ENCODE peak calls at places on chromosomes 5 and 9, in six cellular contexts. One of them, this sample, is unnamed.

GRCh38 chr5:137563301-137563645 is 64.1 kb upstream of the SPOCK1 start:
- DNase-seq in mucosa of gallbladder: no peak
- DNase-seq in activated T-helper 2 cell treated with anti-CD3 and anti-CD28 coated beads, Interferon-gamma antibody, Interleukin-2, Interleukin-4, amounts not matched to agents 10 μg/mL and 5 μg/mL and 100 μg/mL, durations not matched to agents 14 hours and 24 hours and 36 hours: no peak
- DNase-seq in Kasumi-1: peak
- DNase-seq in AML-193: no peak
- DNase-seq in stimulated activated CD4-positive, alpha-beta T cell treated with anti-CD3 and anti-CD28 coated beads, TNF-alpha, amount 100 ng/mL, for 4 hours: no peak
- DNase-seq in this sample: no peak

GRCh38 chr5:14306415-14306814 is 163.3 kb downstream of the TRIO start:
- DNase-seq in AML-193: no peak
- DNase-seq in activated T-helper 2 cell treated with anti-CD3 and anti-CD28 coated beads, Interferon-gamma antibody, Interleukin-2, Interleukin-4, amounts not matched to agents 10 μg/mL and 5 μg/mL and 100 μg/mL, durations not matched to agents 14 hours and 24 hours and 36 hours: no peak
- DNase-seq in Kasumi-1: no peak
- DNase-seq in mucosa of gallbladder: no peak
- DNase-seq in stimulated activated CD4-positive, alpha-beta T cell treated with anti-CD3 and anti-CD28 coated beads, TNF-alpha, amount 100 ng/mL, for 4 hours: no peak
- DNase-seq in this sample: no peak

GRCh38 chr5:67983251-67983941 is 232.2 kb upstream of the PIK3R1 start:
- DNase-seq in AML-193: no peak
- DNase-seq in Kasumi-1: peak
- DNase-seq in mucosa of gallbladder: no peak
- DNase-seq in stimulated activated CD4-positive, alpha-beta T cell treated with anti-CD3 and anti-CD28 coated beads, TNF-alpha, amount 100 ng/mL, for 4 hours: no peak
- DNase-seq in activated T-helper 2 cell treated with anti-CD3 and anti-CD28 coated beads, Interferon-gamma antibody, Interleukin-2, Interleukin-4, amounts not matched to agents 10 μg/mL and 5 μg/mL and 100 μg/mL, durations not matched to agents 14 hours and 24 hours and 36 hours: no peak
- DNase-seq in this sample: no peak

GRCh38 chr5:179870403-179870903 is 11.8 kb upstream of the MRNIP start:
- DNase-seq in Kasumi-1: no peak
- DNase-seq in mucosa of gallbladder: no peak
- DNase-seq in stimulated activated CD4-positive, alpha-beta T cell treated with anti-CD3 and anti-CD28 coated beads, TNF-alpha, amount 100 ng/mL, for 4 hours: no peak
- DNase-seq in activated T-helper 2 cell treated with anti-CD3 and anti-CD28 coated beads, Interferon-gamma antibody, Interleukin-2, Interleukin-4, amounts not matched to agents 10 μg/mL and 5 μg/mL and 100 μg/mL, durations not matched to agents 14 hours and 24 hours and 36 hours: no peak
- DNase-seq in AML-193: peak
- DNase-seq in this sample: no peak

GRCh38 chr5:99955962-99956361 is 579.2 kb upstream of the FAM174A start:
- DNase-seq in AML-193: no peak
- DNase-seq in Kasumi-1: no peak
- DNase-seq in mucosa of gallbladder: no peak
- DNase-seq in stimulated activated CD4-positive, alpha-beta T cell treated with anti-CD3 and anti-CD28 coated beads, TNF-alpha, amount 100 ng/mL, for 4 hours: no peak
- DNase-seq in activated T-helper 2 cell treated with anti-CD3 and anti-CD28 coated beads, Interferon-gamma antibody, Interleukin-2, Interleukin-4, amounts not matched to agents 10 μg/mL and 5 μg/mL and 100 μg/mL, durations not matched to agents 14 hours and 24 hours and 36 hours: no peak
- DNase-seq in this sample: no peak

GRCh38 chr9:124012368-124013262 is 1.0 kb downstream of the LHX2 start:
- DNase-seq in mucosa of gallbladder: no peak
- DNase-seq in Kasumi-1: no peak
- DNase-seq in AML-193: no peak
- DNase-seq in activated T-helper 2 cell treated with anti-CD3 and anti-CD28 coated beads, Interferon-gamma antibody, Interleukin-2, Interleukin-4, amounts not matched to agents 10 μg/mL and 5 μg/mL and 100 μg/mL, durations not matched to agents 14 hours and 24 hours and 36 hours: no peak
- DNase-seq in stimulated activated CD4-positive, alpha-beta T cell treated with anti-CD3 and anti-CD28 coated beads, TNF-alpha, amount 100 ng/mL, for 4 hours: no peak
- DNase-seq in this sample: no peak

GRCh38 chr5:143142596-143143435 is 260.7 kb downstream of the NR3C1 start:
- DNase-seq in AML-193: no peak
- DNase-seq in mucosa of gallbladder: no peak
- DNase-seq in activated T-helper 2 cell treated with anti-CD3 and anti-CD28 coated beads, Interferon-gamma antibody, Interleukin-2, Interleukin-4, amounts not matched to agents 10 μg/mL and 5 μg/mL and 100 μg/mL, durations not matched to agents 14 hours and 24 hours and 36 hours: no peak
- DNase-seq in Kasumi-1: no peak
- DNase-seq in stimulated activated CD4-positive, alpha-beta T cell treated with anti-CD3 and anti-CD28 coated beads, TNF-alpha, amount 100 ng/mL, for 4 hours: no peak
- DNase-seq in this sample: no peak

GRCh38 chr5:172902497-172903472 is 56.4 kb upstream of the RPL26L1 start:
- DNase-seq in Kasumi-1: no peak
- DNase-seq in AML-193: no peak
- DNase-seq in activated T-helper 2 cell treated with anti-CD3 and anti-CD28 coated beads, Interferon-gamma antibody, Interleukin-2, Interleukin-4, amounts not matched to agents 10 μg/mL and 5 μg/mL and 100 μg/mL, durations not matched to agents 14 hours and 24 hours and 36 hours: no peak
- DNase-seq in stimulated activated CD4-positive, alpha-beta T cell treated with anti-CD3 and anti-CD28 coated beads, TNF-alpha, amount 100 ng/mL, for 4 hours: no peak
- DNase-seq in mucosa of gallbladder: peak
- DNase-seq in this sample: no peak

GRCh38 chr9:136694163-136694864 is 7.1 kb upstream of the AGPAT2 start:
- DNase-seq in activated T-helper 2 cell treated with anti-CD3 and anti-CD28 coated beads, Interferon-gamma antibody, Interleukin-2, Interleukin-4, amounts not matched to agents 10 μg/mL and 5 μg/mL and 100 μg/mL, durations not matched to agents 14 hours and 24 hours and 36 hours: no peak
- DNase-seq in Kasumi-1: no peak
- DNase-seq in AML-193: peak
- DNase-seq in mucosa of gallbladder: no peak
- DNase-seq in stimulated activated CD4-positive, alpha-beta T cell treated with anti-CD3 and anti-CD28 coated beads, TNF-alpha, amount 100 ng/mL, for 4 hours: no peak
- DNase-seq in this sample: no peak

GRCh38 chr5:1030801-1031271 is 22.2 kb downstream of the NKD2 start:
- DNase-seq in Kasumi-1: no peak
- DNase-seq in activated T-helper 2 cell treated with anti-CD3 and anti-CD28 coated beads, Interferon-gamma antibody, Interleukin-2, Interleukin-4, amounts not matched to agents 10 μg/mL and 5 μg/mL and 100 μg/mL, durations not matched to agents 14 hours and 24 hours and 36 hours: no peak
- DNase-seq in stimulated activated CD4-positive, alpha-beta T cell treated with anti-CD3 and anti-CD28 coated beads, TNF-alpha, amount 100 ng/mL, for 4 hours: no peak
- DNase-seq in mucosa of gallbladder: no peak
- DNase-seq in AML-193: no peak
- DNase-seq in this sample: no peak

GRCh38 chr9:4299006-4299795 is 667 bp downstream of the GLIS3 start:
- DNase-seq in mucosa of gallbladder: peak
- DNase-seq in Kasumi-1: no peak
- DNase-seq in stimulated activated CD4-positive, alpha-beta T cell treated with anti-CD3 and anti-CD28 coated beads, TNF-alpha, amount 100 ng/mL, for 4 hours: peak
- DNase-seq in AML-193: no peak
- DNase-seq in activated T-helper 2 cell treated with anti-CD3 and anti-CD28 coated beads, Interferon-gamma antibody, Interleukin-2, Interleukin-4, amounts not matched to agents 10 μg/mL and 5 μg/mL and 100 μg/mL, durations not matched to agents 14 hours and 24 hours and 36 hours: peak
- DNase-seq in this sample: no peak

GRCh38 chr5:108212775-108213346 is 169.0 kb downstream of the FBXL17 start:
- DNase-seq in AML-193: no peak
- DNase-seq in stimulated activated CD4-positive, alpha-beta T cell treated with anti-CD3 and anti-CD28 coated beads, TNF-alpha, amount 100 ng/mL, for 4 hours: no peak
- DNase-seq in activated T-helper 2 cell treated with anti-CD3 and anti-CD28 coated beads, Interferon-gamma antibody, Interleukin-2, Interleukin-4, amounts not matched to agents 10 μg/mL and 5 μg/mL and 100 μg/mL, durations not matched to agents 14 hours and 24 hours and 36 hours: no peak
- DNase-seq in Kasumi-1: no peak
- DNase-seq in mucosa of gallbladder: peak
- DNase-seq in this sample: no peak

GRCh38 chr5:167726641-167727040 is 564.8 kb upstream of the WWC1 start:
- DNase-seq in mucosa of gallbladder: no peak
- DNase-seq in Kasumi-1: no peak
- DNase-seq in activated T-helper 2 cell treated with anti-CD3 and anti-CD28 coated beads, Interferon-gamma antibody, Interleukin-2, Interleukin-4, amounts not matched to agents 10 μg/mL and 5 μg/mL and 100 μg/mL, durations not matched to agents 14 hours and 24 hours and 36 hours: no peak
- DNase-seq in AML-193: no peak
- DNase-seq in stimulated activated CD4-positive, alpha-beta T cell treated with anti-CD3 and anti-CD28 coated beads, TNF-alpha, amount 100 ng/mL, for 4 hours: no peak
- DNase-seq in this sample: no peak

GRCh38 chr9:81595887-81596558 is 93.3 kb downstream of the TLE1 start:
- DNase-seq in stimulated activated CD4-positive, alpha-beta T cell treated with anti-CD3 and anti-CD28 coated beads, TNF-alpha, amount 100 ng/mL, for 4 hours: no peak
- DNase-seq in Kasumi-1: no peak
- DNase-seq in mucosa of gallbladder: no peak
- DNase-seq in AML-193: no peak
- DNase-seq in activated T-helper 2 cell treated with anti-CD3 and anti-CD28 coated beads, Interferon-gamma antibody, Interleukin-2, Interleukin-4, amounts not matched to agents 10 μg/mL and 5 μg/mL and 100 μg/mL, durations not matched to agents 14 hours and 24 hours and 36 hours: no peak
- DNase-seq in this sample: no peak

GRCh38 chr9:80378669-80379293 is 807.0 kb downstream of the TLE4 start:
- DNase-seq in activated T-helper 2 cell treated with anti-CD3 and anti-CD28 coated beads, Interferon-gamma antibody, Interleukin-2, Interleukin-4, amounts not matched to agents 10 μg/mL and 5 μg/mL and 100 μg/mL, durations not matched to agents 14 hours and 24 hours and 36 hours: no peak
- DNase-seq in AML-193: no peak
- DNase-seq in mucosa of gallbladder: no peak
- DNase-seq in Kasumi-1: no peak
- DNase-seq in stimulated activated CD4-positive, alpha-beta T cell treated with anti-CD3 and anti-CD28 coated beads, TNF-alpha, amount 100 ng/mL, for 4 hours: no peak
- DNase-seq in this sample: no peak

GRCh38 chr5:80668016-80668969 is 13.5 kb upstream of the DHFR start:
- DNase-seq in activated T-helper 2 cell treated with anti-CD3 and anti-CD28 coated beads, Interferon-gamma antibody, Interleukin-2, Interleukin-4, amounts not matched to agents 10 μg/mL and 5 μg/mL and 100 μg/mL, durations not matched to agents 14 hours and 24 hours and 36 hours: no peak
- DNase-seq in AML-193: no peak
- DNase-seq in Kasumi-1: no peak
- DNase-seq in stimulated activated CD4-positive, alpha-beta T cell treated with anti-CD3 and anti-CD28 coated beads, TNF-alpha, amount 100 ng/mL, for 4 hours: no peak
- DNase-seq in mucosa of gallbladder: peak
- DNase-seq in this sample: no peak

GRCh38 chr5:167478156-167478555 is 813.3 kb upstream of the WWC1 start:
- DNase-seq in stimulated activated CD4-positive, alpha-beta T cell treated with anti-CD3 and anti-CD28 coated beads, TNF-alpha, amount 100 ng/mL, for 4 hours: no peak
- DNase-seq in activated T-helper 2 cell treated with anti-CD3 and anti-CD28 coated beads, Interferon-gamma antibody, Interleukin-2, Interleukin-4, amounts not matched to agents 10 μg/mL and 5 μg/mL and 100 μg/mL, durations not matched to agents 14 hours and 24 hours and 36 hours: no peak
- DNase-seq in AML-193: no peak
- DNase-seq in Kasumi-1: no peak
- DNase-seq in mucosa of gallbladder: no peak
- DNase-seq in this sample: no peak

GRCh38 chr5:86865396-86865795 is 247.7 kb downstream of the COX7C start:
- DNase-seq in AML-193: no peak
- DNase-seq in stimulated activated CD4-positive, alpha-beta T cell treated with anti-CD3 and anti-CD28 coated beads, TNF-alpha, amount 100 ng/mL, for 4 hours: no peak
- DNase-seq in Kasumi-1: no peak
- DNase-seq in activated T-helper 2 cell treated with anti-CD3 and anti-CD28 coated beads, Interferon-gamma antibody, Interleukin-2, Interleukin-4, amounts not matched to agents 10 μg/mL and 5 μg/mL and 100 μg/mL, durations not matched to agents 14 hours and 24 hours and 36 hours: no peak
- DNase-seq in mucosa of gallbladder: no peak
- DNase-seq in this sample: no peak

GRCh38 chr5:14449052-14449661 is 132.4 kb upstream of the OTULINL start:
- DNase-seq in Kasumi-1: no peak
- DNase-seq in mucosa of gallbladder: no peak
- DNase-seq in stimulated activated CD4-positive, alpha-beta T cell treated with anti-CD3 and anti-CD28 coated beads, TNF-alpha, amount 100 ng/mL, for 4 hours: no peak
- DNase-seq in AML-193: no peak
- DNase-seq in activated T-helper 2 cell treated with anti-CD3 and anti-CD28 coated beads, Interferon-gamma antibody, Interleukin-2, Interleukin-4, amounts not matched to agents 10 μg/mL and 5 μg/mL and 100 μg/mL, durations not matched to agents 14 hours and 24 hours and 36 hours: no peak
- DNase-seq in this sample: no peak

GRCh38 chr9:114291064-114291474 is 31.8 kb upstream of the ORM1 start:
- DNase-seq in activated T-helper 2 cell treated with anti-CD3 and anti-CD28 coated beads, Interferon-gamma antibody, Interleukin-2, Interleukin-4, amounts not matched to agents 10 μg/mL and 5 μg/mL and 100 μg/mL, durations not matched to agents 14 hours and 24 hours and 36 hours: peak
- DNase-seq in mucosa of gallbladder: peak
- DNase-seq in stimulated activated CD4-positive, alpha-beta T cell treated with anti-CD3 and anti-CD28 coated beads, TNF-alpha, amount 100 ng/mL, for 4 hours: peak
- DNase-seq in AML-193: peak
- DNase-seq in Kasumi-1: peak
- DNase-seq in this sample: peak

GRCh38 chr5:177604656-177605055 is 4.7 kb downstream of the B4GALT7 start:
- DNase-seq in AML-193: no peak
- DNase-seq in activated T-helper 2 cell treated with anti-CD3 and anti-CD28 coated beads, Interferon-gamma antibody, Interleukin-2, Interleukin-4, amounts not matched to agents 10 μg/mL and 5 μg/mL and 100 μg/mL, durations not matched to agents 14 hours and 24 hours and 36 hours: no peak
- DNase-seq in Kasumi-1: no peak
- DNase-seq in mucosa of gallbladder: no peak
- DNase-seq in stimulated activated CD4-positive, alpha-beta T cell treated with anti-CD3 and anti-CD28 coated beads, TNF-alpha, amount 100 ng/mL, for 4 hours: no peak
- DNase-seq in this sample: no peak

GRCh38 chr5:103228588-103228987 is 30.0 kb upstream of the MACIR start:
- DNase-seq in Kasumi-1: no peak
- DNase-seq in activated T-helper 2 cell treated with anti-CD3 and anti-CD28 coated beads, Interferon-gamma antibody, Interleukin-2, Interleukin-4, amounts not matched to agents 10 μg/mL and 5 μg/mL and 100 μg/mL, durations not matched to agents 14 hours and 24 hours and 36 hours: no peak
- DNase-seq in stimulated activated CD4-positive, alpha-beta T cell treated with anti-CD3 and anti-CD28 coated beads, TNF-alpha, amount 100 ng/mL, for 4 hours: no peak
- DNase-seq in mucosa of gallbladder: no peak
- DNase-seq in AML-193: no peak
- DNase-seq in this sample: no peak

This sample was measured in natural killer cell treated with Interleukin-12 subunit alpha and Interleukin-12 subunit beta and Interleukin-15 and Interleukin-18, amount 100 ng/mL, for 72 hours.